ENCODE peak calls at places on chromosome 22, in eight cellular contexts. One of them, this sample, is unnamed.

GRCh38 chr22:48782817-48783511 is 1044.7 kb downstream of the BRD1 start:
- DNase-seq in right lobe of liver: no peak
- DNase-seq in H7: peak; percentile 81
- DNase-seq in heart right ventricle: no peak
- DNase-seq in RCC 7860: no peak
- DNase-seq in epithelial cell of proximal tubule: no peak
- DNase-seq in DMS79 treated with DMSO at 0.1 percent for 48 hours: no peak
- DNase-seq in cardiac muscle cell: no peak
- DNase-seq in this sample: no peak

GRCh38 chr22:47110817-47111443 is 348.5 kb downstream of the TBC1D22A start:
- DNase-seq in right lobe of liver: no peak
- DNase-seq in H7: peak; percentile 14
- DNase-seq in heart right ventricle: no peak
- DNase-seq in RCC 7860: no peak
- DNase-seq in epithelial cell of proximal tubule: no peak
- DNase-seq in DMS79 treated with DMSO at 0.1 percent for 48 hours: no peak
- DNase-seq in cardiac muscle cell: no peak
- DNase-seq in this sample: no peak

GRCh38 chr22:30918761-30919160 is 49.8 kb downstream of the MORC2 start:
- DNase-seq in right lobe of liver: no peak
- DNase-seq in H7: no peak
- DNase-seq in heart right ventricle: no peak
- DNase-seq in RCC 7860: no peak
- DNase-seq in epithelial cell of proximal tubule: no peak
- DNase-seq in DMS79 treated with DMSO at 0.1 percent for 48 hours: no peak
- DNase-seq in cardiac muscle cell: no peak
- DNase-seq in this sample: no peak

GRCh38 chr22:41683616-41684015 is 5.1 kb downstream of the SNU13 start:
- DNase-seq in right lobe of liver: no peak
- DNase-seq in H7: no peak
- DNase-seq in heart right ventricle: no peak
- DNase-seq in RCC 7860: no peak
- DNase-seq in epithelial cell of proximal tubule: no peak
- DNase-seq in DMS79 treated with DMSO at 0.1 percent for 48 hours: no peak
- DNase-seq in cardiac muscle cell: no peak
- DNase-seq in this sample: no peak

GRCh38 chr22:40128989-40129388 is 48.7 kb upstream of the TNRC6B start:
- DNase-seq in right lobe of liver: no peak
- DNase-seq in H7: no peak
- DNase-seq in heart right ventricle: no peak
- DNase-seq in RCC 7860: no peak
- DNase-seq in epithelial cell of proximal tubule: no peak
- DNase-seq in DMS79 treated with DMSO at 0.1 percent for 48 hours: no peak
- DNase-seq in cardiac muscle cell: no peak
- DNase-seq in this sample: peak; percentile 21

GRCh38 chr22:45460288-45461109 is 42.2 kb upstream of the FBLN1 start:
- DNase-seq in right lobe of liver: no peak
- DNase-seq in H7: no peak
- DNase-seq in heart right ventricle: peak; percentile 80
- DNase-seq in RCC 7860: no peak
- DNase-seq in epithelial cell of proximal tubule: no peak
- DNase-seq in DMS79 treated with DMSO at 0.1 percent for 48 hours: no peak
- DNase-seq in cardiac muscle cell: no peak
- DNase-seq in this sample: no peak

GRCh38 chr22:41996826-41997225 is 1.8 kb upstream of the WBP2NL start:
- DNase-seq in right lobe of liver: no peak
- DNase-seq in H7: no peak
- DNase-seq in heart right ventricle: no peak
- DNase-seq in RCC 7860: no peak
- DNase-seq in epithelial cell of proximal tubule: no peak
- DNase-seq in DMS79 treated with DMSO at 0.1 percent for 48 hours: no peak
- DNase-seq in cardiac muscle cell: no peak
- DNase-seq in this sample: no peak

GRCh38 chr22:45648320-45649070 is 23.1 kb upstream of the ATXN10 start:
- DNase-seq in right lobe of liver: no peak
- DNase-seq in H7: no peak
- DNase-seq in heart right ventricle: no peak
- DNase-seq in RCC 7860: no peak
- DNase-seq in epithelial cell of proximal tubule: no peak
- DNase-seq in DMS79 treated with DMSO at 0.1 percent for 48 hours: no peak
- DNase-seq in cardiac muscle cell: no peak
- DNase-seq in this sample: no peak

GRCh38 chr22:36640106-36640672 is 63.4 kb downstream of the CACNG2 start:
- DNase-seq in right lobe of liver: no peak
- DNase-seq in H7: no peak
- DNase-seq in heart right ventricle: no peak
- DNase-seq in RCC 7860: no peak
- DNase-seq in epithelial cell of proximal tubule: no peak
- DNase-seq in DMS79 treated with DMSO at 0.1 percent for 48 hours: no peak
- DNase-seq in cardiac muscle cell: no peak
- DNase-seq in this sample: no peak

GRCh38 chr22:48359613-48359965 is 1468.1 kb downstream of the BRD1 start:
- DNase-seq in right lobe of liver: peak; percentile 12
- DNase-seq in H7: peak; percentile 37
- DNase-seq in heart right ventricle: no peak
- DNase-seq in RCC 7860: no peak
- DNase-seq in epithelial cell of proximal tubule: no peak
- DNase-seq in DMS79 treated with DMSO at 0.1 percent for 48 hours: no peak
- DNase-seq in cardiac muscle cell: no peak
- DNase-seq in this sample: no peak

GRCh38 chr22:47192651-47193437 is 430.4 kb downstream of the TBC1D22A start:
- DNase-seq in right lobe of liver: no peak
- DNase-seq in H7: peak; percentile 50
- DNase-seq in heart right ventricle: no peak
- DNase-seq in RCC 7860: no peak
- DNase-seq in epithelial cell of proximal tubule: no peak
- DNase-seq in DMS79 treated with DMSO at 0.1 percent for 48 hours: no peak
- DNase-seq in cardiac muscle cell: no peak
- DNase-seq in this sample: no peak

GRCh38 chr22:37569009-37569920 is 9.0 kb downstream of the CDC42EP1 start:
- DNase-seq in right lobe of liver: peak; percentile 89
- DNase-seq in H7: peak; percentile 79
- DNase-seq in heart right ventricle: no peak
- DNase-seq in RCC 7860: no peak
- DNase-seq in epithelial cell of proximal tubule: no peak
- DNase-seq in DMS79 treated with DMSO at 0.1 percent for 48 hours: no peak
- DNase-seq in cardiac muscle cell: no peak
- DNase-seq in this sample: no peak

GRCh38 chr22:46105494-46106278 is 44.6 kb upstream of the PPARA start:
- DNase-seq in right lobe of liver: no peak
- DNase-seq in H7: no peak
- DNase-seq in heart right ventricle: no peak
- DNase-seq in RCC 7860: peak; percentile 87
- DNase-seq in epithelial cell of proximal tubule: peak; percentile 86
- DNase-seq in DMS79 treated with DMSO at 0.1 percent for 48 hours: no peak
- DNase-seq in cardiac muscle cell: no peak
- DNase-seq in this sample: no peak

GRCh38 chr22:20010307-20011122 is 6.1 kb downstream of the ARVCF start:
- DNase-seq in right lobe of liver: peak; percentile 54
- DNase-seq in H7: no peak
- DNase-seq in heart right ventricle: no peak
- DNase-seq in RCC 7860: no peak
- DNase-seq in epithelial cell of proximal tubule: no peak
- DNase-seq in DMS79 treated with DMSO at 0.1 percent for 48 hours: no peak
- DNase-seq in cardiac muscle cell: no peak
- DNase-seq in this sample: no peak

GRCh38 chr22:31488346-31488883 is 1.2 kb downstream of the EIF4ENIF1 start:
- DNase-seq in right lobe of liver: no peak
- DNase-seq in H7: no peak
- DNase-seq in heart right ventricle: no peak
- DNase-seq in RCC 7860: no peak
- DNase-seq in epithelial cell of proximal tubule: no peak
- DNase-seq in DMS79 treated with DMSO at 0.1 percent for 48 hours: no peak
- DNase-seq in cardiac muscle cell: no peak
- DNase-seq in this sample: peak; percentile 40

GRCh38 chr22:48753752-48754517 is 1073.7 kb downstream of the BRD1 start:
- DNase-seq in right lobe of liver: no peak
- DNase-seq in H7: peak; percentile 40
- DNase-seq in heart right ventricle: no peak
- DNase-seq in RCC 7860: no peak
- DNase-seq in epithelial cell of proximal tubule: no peak
- DNase-seq in DMS79 treated with DMSO at 0.1 percent for 48 hours: no peak
- DNase-seq in cardiac muscle cell: no peak
- DNase-seq in this sample: no peak

GRCh38 chr22:41526802-41527799 is 17.2 kb downstream of the POLR3H start:
- DNase-seq in right lobe of liver: peak; percentile 72
- DNase-seq in H7: peak; percentile 95
- DNase-seq in heart right ventricle: peak; percentile 61
- DNase-seq in RCC 7860: no peak
- DNase-seq in epithelial cell of proximal tubule: no peak
- DNase-seq in DMS79 treated with DMSO at 0.1 percent for 48 hours: no peak
- DNase-seq in cardiac muscle cell: peak; percentile 29
- DNase-seq in this sample: peak; percentile 69

GRCh38 chr22:50342651-50343540 is at the start of gene PPP6R2:
- DNase-seq in right lobe of liver: peak; percentile 90
- DNase-seq in H7: peak; percentile 97
- DNase-seq in heart right ventricle: peak; percentile 89
- DNase-seq in RCC 7860: peak; percentile 37
- DNase-seq in epithelial cell of proximal tubule: no peak
- DNase-seq in DMS79 treated with DMSO at 0.1 percent for 48 hours: no peak
- DNase-seq in cardiac muscle cell: peak; percentile 87
- DNase-seq in this sample: peak; percentile 96

GRCh38 chr22:25368271-25368670 is 148.8 kb downstream of the CRYBB2 start:
- DNase-seq in right lobe of liver: no peak
- DNase-seq in H7: no peak
- DNase-seq in heart right ventricle: no peak
- DNase-seq in RCC 7860: no peak
- DNase-seq in epithelial cell of proximal tubule: no peak
- DNase-seq in DMS79 treated with DMSO at 0.1 percent for 48 hours: no peak
- DNase-seq in cardiac muscle cell: no peak
- DNase-seq in this sample: no peak

GRCh38 chr22:31893460-31893859 is 50.9 kb upstream of the YWHAH start:
- DNase-seq in right lobe of liver: no peak
- DNase-seq in H7: no peak
- DNase-seq in heart right ventricle: no peak
- DNase-seq in RCC 7860: no peak
- DNase-seq in epithelial cell of proximal tubule: no peak
- DNase-seq in DMS79 treated with DMSO at 0.1 percent for 48 hours: no peak
- DNase-seq in cardiac muscle cell: no peak
- DNase-seq in this sample: no peak

GRCh38 chr22:21612858-21613257 is 17.0 kb downstream of the YDJC start:
- DNase-seq in right lobe of liver: no peak
- DNase-seq in H7: peak; percentile 67
- DNase-seq in heart right ventricle: no peak
- DNase-seq in RCC 7860: no peak
- DNase-seq in epithelial cell of proximal tubule: no peak
- DNase-seq in DMS79 treated with DMSO at 0.1 percent for 48 hours: no peak
- DNase-seq in cardiac muscle cell: no peak
- DNase-seq in this sample: no peak

GRCh38 chr22:46087816-46088277 is 62.5 kb upstream of the PPARA start:
- DNase-seq in right lobe of liver: peak; percentile 92
- DNase-seq in H7: peak; percentile 92
- DNase-seq in heart right ventricle: peak; percentile 93
- DNase-seq in RCC 7860: peak; percentile 64
- DNase-seq in epithelial cell of proximal tubule: no peak
- DNase-seq in DMS79 treated with DMSO at 0.1 percent for 48 hours: no peak
- DNase-seq in cardiac muscle cell: no peak
- DNase-seq in this sample: no peak

GRCh38 chr22:19797086-19797485 is 36.5 kb downstream of the TBX1 start:
- DNase-seq in right lobe of liver: peak; percentile 29
- DNase-seq in H7: peak; percentile 82
- DNase-seq in heart right ventricle: no peak
- DNase-seq in RCC 7860: no peak
- DNase-seq in epithelial cell of proximal tubule: no peak
- DNase-seq in DMS79 treated with DMSO at 0.1 percent for 48 hours: no peak
- DNase-seq in cardiac muscle cell: no peak
- DNase-seq in this sample: no peak

GRCh38 chr22:23569716-23570115 is 10.4 kb downstream of the IGLL1 start:
- DNase-seq in right lobe of liver: no peak
- DNase-seq in H7: no peak
- DNase-seq in heart right ventricle: no peak
- DNase-seq in RCC 7860: no peak
- DNase-seq in epithelial cell of proximal tubule: no peak
- DNase-seq in DMS79 treated with DMSO at 0.1 percent for 48 hours: no peak
- DNase-seq in cardiac muscle cell: no peak
- DNase-seq in this sample: no peak

GRCh38 chr22:45952553-45952952 is 24.4 kb downstream of the WNT7B start:
- DNase-seq in right lobe of liver: no peak
- DNase-seq in H7: no peak
- DNase-seq in heart right ventricle: no peak
- DNase-seq in RCC 7860: no peak
- DNase-seq in epithelial cell of proximal tubule: no peak
- DNase-seq in DMS79 treated with DMSO at 0.1 percent for 48 hours: no peak
- DNase-seq in cardiac muscle cell: no peak
- DNase-seq in this sample: no peak

GRCh38 chr22:45969414-45969799 is 7.6 kb downstream of the WNT7B start:
- DNase-seq in right lobe of liver: no peak
- DNase-seq in H7: peak; percentile 85
- DNase-seq in heart right ventricle: no peak
- DNase-seq in RCC 7860: no peak
- DNase-seq in epithelial cell of proximal tubule: no peak
- DNase-seq in DMS79 treated with DMSO at 0.1 percent for 48 hours: no peak
- DNase-seq in cardiac muscle cell: peak; percentile 23
- DNase-seq in this sample: no peak

GRCh38 chr22:41674941-41675340 is 13.7 kb downstream of the SNU13 start:
- DNase-seq in right lobe of liver: no peak
- DNase-seq in H7: no peak
- DNase-seq in heart right ventricle: no peak
- DNase-seq in RCC 7860: no peak
- DNase-seq in epithelial cell of proximal tubule: no peak
- DNase-seq in DMS79 treated with DMSO at 0.1 percent for 48 hours: no peak
- DNase-seq in cardiac muscle cell: peak; percentile 59
- DNase-seq in this sample: no peak

GRCh38 chr22:24156915-24157782 is 24.1 kb upstream of the SUSD2 start:
- DNase-seq in right lobe of liver: peak; percentile 90
- DNase-seq in H7: peak; percentile 98
- DNase-seq in heart right ventricle: peak; percentile 84
- DNase-seq in RCC 7860: peak; percentile 13
- DNase-seq in epithelial cell of proximal tubule: no peak
- DNase-seq in DMS79 treated with DMSO at 0.1 percent for 48 hours: peak; percentile 8
- DNase-seq in cardiac muscle cell: peak; percentile 90
- DNase-seq in this sample: peak; percentile 96

GRCh38 chr22:48396785-48397530 is 1430.7 kb downstream of the BRD1 start:
- DNase-seq in right lobe of liver: peak; percentile 75
- DNase-seq in H7: peak; percentile 56
- DNase-seq in heart right ventricle: no peak
- DNase-seq in RCC 7860: no peak
- DNase-seq in epithelial cell of proximal tubule: no peak
- DNase-seq in DMS79 treated with DMSO at 0.1 percent for 48 hours: no peak
- DNase-seq in cardiac muscle cell: no peak
- DNase-seq in this sample: no peak

This sample was measured in GM20000.